ENCODE peak calls at places on chromosome 20, in five cellular contexts. N is stomach, I is tibial artery, C is PC-9, K is psoas muscle. W is an unnamed sample.

GRCh38 chr20:34180460-34181108 is 60.6 kb upstream of the ASIP start:
- DNase-seq in N (no peak), I (no peak), C (peak; percentile 76), K (no peak), W (no peak)

GRCh38 chr20:20519269-20519668 is 151.4 kb downstream of the INSM1 start:
- DNase-seq in N (no peak), I (no peak), C (no peak), K (no peak), W (no peak)

GRCh38 chr20:1588166-1588868 is 30.8 kb upstream of the SIRPD start:
- DNase-seq in N (no peak), I (peak; percentile 26), C (no peak), K (no peak), W (no peak)

GRCh38 chr20:42754713-42755112 is 435.0 kb downstream of the PTPRT start:
- DNase-seq in N (no peak), I (no peak), C (no peak), K (no peak), W (no peak)

GRCh38 chr20:53950031-53950430 is 120.4 kb downstream of the BCAS1 start:
- DNase-seq in N (no peak), I (no peak), C (no peak), K (no peak), W (peak; percentile 24)

GRCh38 chr20:48776306-48776705 is 51.5 kb downstream of the PREX1 start:
- DNase-seq in N (no peak), I (no peak), C (no peak), K (peak; percentile 68), W (peak; percentile 80)

GRCh38 chr20:31740208-31740607 is 1.1 kb downstream of the TPX2 start:
- DNase-seq in N (no peak), I (no peak), C (no peak), K (no peak), W (peak; percentile 67)

GRCh38 chr20:24950836-24951525 is 1.9 kb downstream of the CST7 start:
- DNase-seq in N (peak; percentile 18), I (no peak), C (no peak), K (no peak), W (no peak)

GRCh38 chr20:53899351-53900167 is 170.8 kb downstream of the BCAS1 start:
- DNase-seq in N (peak; percentile 46), I (no peak), C (peak; percentile 55), K (no peak), W (peak; percentile 80)

GRCh38 chr20:32079655-32080109 is 27.6 kb downstream of the HCK start:
- DNase-seq in N (no peak), I (no peak), C (no peak), K (no peak), W (no peak)

GRCh38 chr20:1875762-1876161 is 19.4 kb upstream of the SIRPA start:
- DNase-seq in N (no peak), I (no peak), C (no peak), K (no peak), W (no peak)

GRCh38 chr20:57772349-57772964 is 62.6 kb upstream of the PMEPA1 start:
- DNase-seq in N (no peak), I (peak; percentile 20), C (peak; percentile 89), K (no peak), W (peak; percentile 58)

GRCh38 chr20:32445539-32446273 is 87.6 kb downstream of the ASXL1 start:
- DNase-seq in N (peak; percentile 20), I (no peak), C (no peak), K (no peak), W (no peak)

GRCh38 chr20:53656653-53657288 is 63.1 kb upstream of the ZNF217 start:
- DNase-seq in N (no peak), I (no peak), C (no peak), K (no peak), W (peak; percentile 87)

GRCh38 chr20:22418738-22419137 is 165.6 kb downstream of the FOXA2 start:
- DNase-seq in N (no peak), I (no peak), C (peak; percentile 6), K (no peak), W (no peak)

GRCh38 chr20:36144336-36144735 is 10.2 kb upstream of the EPB41L1 start:
- DNase-seq in N (no peak), I (no peak), C (no peak), K (no peak), W (peak; percentile 31)

GRCh38 chr20:44031001-44031574 is 116.4 kb downstream of the TOX2 start:
- DNase-seq in N (no peak), I (no peak), C (no peak), K (no peak), W (no peak)

GRCh38 chr20:38260378-38261053 is at the start of gene KIAA1755:
- DNase-seq in N (no peak), I (no peak), C (no peak), K (peak; percentile 69), W (no peak)

GRCh38 chr20:9015984-9016324 is 52.9 kb upstream of the PLCB4 start:
- DNase-seq in N (no peak), I (no peak), C (no peak), K (no peak), W (peak; percentile 40)

DNA sequence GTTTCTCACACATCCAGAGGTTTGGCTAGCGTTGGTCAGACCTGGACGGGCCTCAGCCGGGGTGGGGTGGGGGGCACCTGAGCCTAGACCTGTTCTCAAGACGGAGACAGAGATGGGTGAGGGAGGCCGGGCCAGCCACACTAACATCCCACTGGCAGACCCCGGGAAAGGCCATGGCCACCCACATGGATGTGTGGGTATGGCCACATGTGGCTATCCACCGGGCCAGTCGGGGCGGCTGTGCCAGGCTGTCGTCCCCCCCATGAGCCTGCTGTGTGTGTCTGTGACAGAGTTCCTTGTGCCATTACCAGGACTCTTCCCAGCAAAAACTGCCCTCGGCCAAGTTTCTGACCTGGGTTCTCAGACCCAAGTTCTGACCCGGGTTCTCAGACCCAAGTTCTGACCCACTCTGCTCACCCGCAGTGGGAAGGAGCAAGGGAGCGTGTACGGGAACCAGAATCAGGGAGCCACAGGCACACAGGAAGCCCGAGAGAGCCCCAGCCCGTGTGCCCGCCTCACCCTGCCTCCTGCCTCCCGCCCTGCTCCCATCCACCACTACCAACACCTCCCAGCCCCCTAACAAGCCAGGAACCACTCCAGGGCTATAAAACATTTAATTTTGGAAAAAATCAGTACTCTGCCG is 255.5 kb downstream of the TAF4 start:
- DNase-seq in N (no peak), I (no peak), C (no peak), K (peak; percentile 37), W (no peak)
- H3K4me3 ChIP-seq in N (no peak overlapping the region), I (no peak overlapping the region), C (no peak overlapping the region), K (no peak overlapping the region), W (no peak overlapping the region)

DNA sequence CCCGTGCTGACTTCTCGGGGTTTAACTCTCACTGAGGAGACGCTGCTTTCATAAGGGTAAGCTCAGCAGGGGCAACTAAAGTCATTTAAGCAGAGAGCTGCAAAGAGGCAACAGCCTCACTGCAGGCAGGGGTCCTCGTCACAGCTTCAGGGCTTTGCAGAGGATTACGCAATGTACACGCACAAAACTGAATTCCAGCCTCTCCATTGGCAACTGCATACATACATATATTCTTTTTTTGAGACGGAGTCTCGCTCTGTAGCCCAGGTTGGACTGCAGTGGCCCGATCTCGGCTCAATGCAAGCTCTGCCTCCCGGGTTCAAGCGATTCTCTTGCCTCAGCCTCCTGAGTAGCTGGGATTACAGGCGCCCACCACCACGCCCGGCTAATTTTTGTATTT is 2.4 kb downstream of the GMEB2 start:
- DNase-seq in N (no peak), I (no peak), C (no peak), K (no peak), W (peak; percentile 73)
- TF ChIP-seq CTCF in N (no peak), I (no peak), C (no peak), K (no peak), W (peak; percentile 25)

GRCh38 chr20:3172126-3172932 is 1.0 kb downstream of the LZTS3 start:
- DNase-seq in N (no peak), I (peak; percentile 18), C (no peak), K (peak; percentile 28), W (no peak)
- H3K4me3 ChIP-seq in N (peak overlapping the region; percentile 86), I (peak overlapping the region; percentile 73), C (peak overlapping the region; percentile 99), K (peak overlapping the region; percentile 81), W (peak overlapping the region; percentile 92)

DNA sequence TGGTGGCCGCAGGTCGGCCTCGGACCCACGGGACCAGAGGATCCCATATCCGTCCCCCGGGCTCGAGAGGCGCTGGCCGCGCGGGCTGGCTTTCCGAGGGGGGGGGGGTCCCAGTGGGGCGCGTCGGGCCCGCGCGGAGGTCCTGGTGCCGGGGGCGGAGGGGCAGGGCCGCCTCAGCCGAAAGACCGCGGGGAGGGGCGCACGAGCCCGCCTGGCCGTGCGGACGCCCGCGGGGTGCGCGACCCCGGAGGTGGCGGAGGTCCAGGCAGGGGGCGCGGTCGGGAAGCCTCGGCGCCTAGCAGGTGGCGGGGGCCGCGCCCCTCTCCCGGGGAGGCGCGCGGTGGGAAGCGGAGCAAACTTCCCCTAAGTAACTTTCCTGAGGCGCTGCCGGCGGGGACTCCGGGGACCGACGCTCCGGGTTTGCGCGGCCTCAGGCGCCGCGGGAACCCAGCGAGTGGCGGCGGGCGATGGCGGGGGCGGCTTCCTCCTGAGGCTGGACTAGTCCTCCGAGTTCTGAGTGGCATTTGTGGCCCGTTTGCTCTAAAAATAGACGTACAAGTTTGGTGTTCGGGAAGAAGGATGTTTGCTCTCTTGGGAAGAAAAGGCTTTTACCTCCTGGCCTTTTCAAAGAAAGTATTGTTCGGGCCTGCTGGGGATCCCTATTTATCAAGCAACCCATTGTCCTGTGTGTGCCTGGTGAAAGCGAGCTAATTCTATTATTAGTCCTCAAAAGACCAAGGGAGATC is 26.4 kb upstream of the BTBD3 start:
- DNase-seq in N (peak; percentile 51), I (peak; percentile 25), C (peak; percentile 66), K (peak; percentile 76), W (peak; percentile 53)
- TF ChIP-seq CTCF in N (no peak), I (no peak), C (no peak), K (no peak), W (no peak)

GRCh38 chr20:4880051-4880450 is 121.3 kb downstream of the SLC23A2 start:
- DNase-seq in N (no peak), I (no peak), C (no peak), K (no peak), W (no peak)
- H3K4me3 ChIP-seq in N (no peak overlapping the region), I (no peak overlapping the region), C (no peak overlapping the region), K (no peak overlapping the region), W (no peak overlapping the region)

GRCh38 chr20:19100975-19101374 is 111.5 kb upstream of the SLC24A3 start:
- DNase-seq in N (no peak), I (no peak), C (no peak), K (no peak), W (no peak)
- TF ChIP-seq CTCF in N (no peak), I (no peak), C (no peak), K (no peak), W (no peak)

DNA sequence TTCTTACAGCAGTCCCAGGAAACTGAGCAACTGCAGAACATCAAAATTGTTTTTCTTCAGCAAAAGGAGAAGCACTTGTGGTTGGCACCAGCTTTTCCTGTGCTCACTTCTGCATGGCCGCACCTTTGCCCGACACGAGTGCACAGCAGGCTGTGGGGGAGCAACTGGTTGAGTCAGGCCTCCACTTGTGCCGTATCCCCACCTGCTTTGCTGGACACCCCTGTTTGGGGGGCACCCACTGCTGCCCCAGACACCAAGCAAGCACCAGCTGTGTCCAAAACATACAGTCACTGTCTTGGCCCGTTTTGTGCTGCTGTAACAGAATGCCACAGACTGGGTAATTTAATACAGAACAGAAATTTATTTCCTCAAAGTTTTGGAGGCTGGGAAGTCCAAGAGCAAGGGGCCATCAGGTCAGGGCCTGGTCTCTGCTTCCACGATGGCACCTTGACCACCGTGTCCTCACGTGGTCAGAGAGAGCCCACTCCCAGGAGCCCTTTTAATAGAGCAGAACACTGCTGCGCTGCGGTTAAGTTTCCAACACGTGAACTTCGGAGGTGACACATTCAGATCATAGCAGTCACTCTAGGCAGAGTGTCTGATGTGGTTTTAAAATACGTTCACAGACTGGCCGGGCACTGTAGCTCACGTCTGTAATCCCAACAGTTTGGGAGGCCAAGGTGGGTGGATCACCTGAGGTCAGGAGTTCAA is 8.7 kb upstream of the GMEB2 start:
- DNase-seq in N (peak; percentile 41), I (no peak), C (no peak), K (no peak), W (no peak)
- H3K4me3 ChIP-seq in N (no peak overlapping the region), I (no peak overlapping the region), C (no peak overlapping the region), K (no peak overlapping the region), W (no peak overlapping the region)